ENCODE peak calls at places on chromosomes 4 and X, in six cellular contexts. H is astrocyte; J is cardiac fibroblast; G is CD4-positive, alpha-beta T cell; I is NB4; A is MM.1S. F is an unnamed sample.

GRCh38 chr4:125433453-125433852 is 118.7 kb downstream of the FAT4 start:
- DNase-seq in H (peak), J (peak), G (no peak), I (no peak), A (no peak), F (no peak)

GRCh38 chr4:121462660-121463261 is 81.9 kb upstream of the QRFPR start:
- DNase-seq in H (peak), J (peak), G (no peak), I (peak), A (peak), F (no peak)

GRCh38 chr4:89242864-89243740 is 64.5 kb downstream of the GPRIN3 start:
- DNase-seq in H (no peak), J (peak), G (no peak), I (no peak), A (no peak), F (no peak)

GRCh38 chr4:148214529-148215166 is 227.6 kb downstream of the NR3C2 start:
- DNase-seq in H (no peak), J (no peak), G (no peak), I (no peak), A (no peak), F (no peak)

GRCh38 chrX:68894513-68895338 is 65.9 kb downstream of the EFNB1 start:
- DNase-seq in H (peak), J (peak), G (no peak), I (peak), A (no peak), F (no peak)

GRCh38 chrX:16946971-16947562 is 609 bp downstream of the REPS2 start:
- DNase-seq in H (no peak), J (no peak), G (no peak), I (peak), A (no peak), F (peak)

GRCh38 chrX:103367502-103367901 is 8.8 kb upstream of the BEX3 start:
- DNase-seq in H (no peak), J (no peak), G (no peak), I (no peak), A (no peak), F (no peak)

GRCh38 chrX:19343462-19344206 is at the start of gene PDHA1:
- DNase-seq in H (peak), J (peak), G (peak), I (peak), A (peak), F (peak)

GRCh38 chr4:183658362-183659028 is 490 bp downstream of the RWDD4 start:
- DNase-seq in H (no peak), J (peak), G (no peak), I (peak), A (no peak), F (peak)

GRCh38 chr4:41874398-41874797 is 60.8 kb upstream of the TMEM33 start:
- DNase-seq in H (no peak), J (no peak), G (no peak), I (no peak), A (no peak), F (no peak)

GRCh38 chr4:166012129-166013078 is 139.4 kb downstream of the TLL1 start:
- DNase-seq in H (peak), J (peak), G (no peak), I (no peak), A (no peak), F (no peak)

GRCh38 chr4:4771160-4771559 is 88.3 kb upstream of the MSX1 start:
- DNase-seq in H (no peak), J (no peak), G (no peak), I (no peak), A (no peak), F (no peak)

GRCh38 chrX:153865321-153865580 is 20.7 kb downstream of the L1CAM start:
- DNase-seq in H (no peak), J (no peak), G (no peak), I (no peak), A (no peak), F (no peak)

GRCh38 chrX:110265624-110266023 is 52.3 kb downstream of the AMMECR1 start:
- DNase-seq in H (no peak), J (no peak), G (no peak), I (no peak), A (no peak), F (no peak)

GRCh38 chrX:154542723-154543424 is 3.8 kb downstream of the G6PD start:
- DNase-seq in H (no peak), J (no peak), G (no peak), I (peak), A (no peak), F (no peak)

GRCh38 chrX:129654652-129655546 is at the start of gene APLN:
- DNase-seq in H (peak), J (peak), G (no peak), I (peak), A (peak), F (no peak)

GRCh38 chr4:11223261-11223660 is 205.4 kb downstream of the HS3ST1 start:
- DNase-seq in H (no peak), J (no peak), G (no peak), I (no peak), A (no peak), F (no peak)

GRCh38 chrX:134388161-134389109 is 71.5 kb upstream of the HPRT1 start:
- DNase-seq in H (no peak), J (no peak), G (no peak), I (peak), A (no peak), F (no peak)

GRCh38 chrX:138754861-138755260 is 43.3 kb upstream of the FGF13 start:
- DNase-seq in H (peak), J (no peak), G (no peak), I (no peak), A (no peak), F (no peak)

GRCh38 chr4:39274503-39274902 is 91.7 kb downstream of the RFC1 start:
- DNase-seq in H (no peak), J (no peak), G (no peak), I (no peak), A (no peak), F (no peak)

GRCh38 chr4:45215976-45216542 is 489.7 kb upstream of the GNPDA2 start:
- DNase-seq in H (no peak), J (no peak), G (no peak), I (no peak), A (no peak), F (no peak)

GRCh38 chr4:76823516-76823915 is 74.4 kb downstream of the SOWAHB start:
- DNase-seq in H (peak), J (no peak), G (no peak), I (no peak), A (no peak), F (no peak)

GRCh38 chr4:17103231-17103630 is 204.8 kb upstream of the LDB2 start:
- DNase-seq in H (peak), J (peak), G (no peak), I (no peak), A (no peak), F (no peak)

GRCh38 chrX:71618303-71618721 is at the start of gene CXCR3:
- DNase-seq in H (peak), J (no peak), G (peak), I (peak), A (peak), F (no peak)

GRCh38 chrX:85922821-85923220 is 124.5 kb downstream of the CHM start:
- DNase-seq in H (peak), J (peak), G (no peak), I (peak), A (no peak), F (no peak)

GRCh38 chrX:154729439-154729838 is 21.4 kb downstream of the GAB3 start:
- DNase-seq in H (no peak), J (no peak), G (no peak), I (no peak), A (no peak), F (no peak)

DNA sequence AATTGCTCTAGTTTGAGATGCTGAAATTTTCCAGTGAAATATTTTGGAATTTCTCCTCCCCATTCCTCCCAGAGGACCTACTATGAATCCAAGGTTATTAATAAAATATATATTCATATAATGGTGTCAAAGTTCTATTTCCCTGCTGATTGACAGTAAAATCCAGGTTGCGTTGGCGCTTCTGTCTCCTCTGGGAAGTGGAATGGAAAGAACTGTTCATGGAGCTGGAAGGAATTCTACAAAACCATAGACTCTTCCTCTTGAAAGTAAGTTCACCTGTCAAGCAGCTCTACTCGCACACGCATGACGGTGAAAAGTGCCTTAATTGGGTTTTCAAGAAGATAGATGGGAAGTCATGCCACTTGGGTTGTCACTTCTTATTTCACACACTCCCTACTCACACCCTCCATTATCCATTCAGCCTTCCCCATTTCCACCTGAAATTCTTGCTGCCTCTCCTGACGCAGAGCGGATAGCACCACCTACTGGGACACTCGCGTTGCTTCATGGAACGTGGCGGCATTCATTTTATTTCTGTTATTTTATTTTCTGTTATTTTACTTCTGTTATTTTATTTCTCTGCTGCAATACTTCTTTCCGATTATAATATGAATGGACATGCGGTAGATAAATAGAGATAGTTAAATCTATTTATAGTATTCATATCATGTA is 351.5 kb downstream of the NLGN4X start:
- DNase-seq in H (no peak), J (peak), G (no peak), I (peak), A (peak), F (peak)
- TF ChIP-seq CTCF in H (peak), J (no peak), G (no peak), I (peak), A (peak), F (peak)

DNA sequence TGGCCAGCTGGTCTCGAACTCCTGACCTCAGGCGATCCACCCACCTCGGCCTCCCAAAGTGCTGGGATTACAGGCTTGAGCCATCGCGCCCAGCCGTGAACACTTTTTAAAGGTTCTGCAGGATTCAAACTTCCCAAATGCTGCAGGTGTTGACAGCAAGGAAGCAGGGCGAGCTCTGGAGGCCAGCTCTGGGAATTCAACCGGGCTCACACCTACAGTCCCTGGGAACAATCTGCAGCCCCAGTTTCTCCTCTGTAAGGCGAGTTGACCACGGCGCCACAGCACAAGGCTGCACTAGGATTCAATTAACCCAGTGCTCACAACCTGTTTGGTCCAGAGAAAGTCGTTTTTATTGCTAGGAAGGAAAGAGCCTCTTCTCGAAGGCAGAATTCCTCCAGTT is 1.6 kb downstream of the MTNR1A start:
- DNase-seq in H (no peak), J (no peak), G (no peak), I (no peak), A (no peak), F (no peak)
- TF ChIP-seq CTCF in H (no peak), J (no peak), G (no peak), I (no peak), A (no peak), F (no peak)

GRCh38 chrX:140664939-140665338 is 44.6 kb upstream of the LINC00632 start:
- DNase-seq in H (peak), J (peak), G (no peak), I (peak), A (peak), F (no peak)
- TF ChIP-seq CTCF in H (peak), J (no peak), G (no peak), I (no peak), A (peak), F (peak)

GRCh38 chr4:180962268-180962667 is 1280.9 kb upstream of the TENM3 start:
- DNase-seq in H (no peak), J (no peak), G (no peak), I (no peak), A (no peak), F (no peak)

DNA sequence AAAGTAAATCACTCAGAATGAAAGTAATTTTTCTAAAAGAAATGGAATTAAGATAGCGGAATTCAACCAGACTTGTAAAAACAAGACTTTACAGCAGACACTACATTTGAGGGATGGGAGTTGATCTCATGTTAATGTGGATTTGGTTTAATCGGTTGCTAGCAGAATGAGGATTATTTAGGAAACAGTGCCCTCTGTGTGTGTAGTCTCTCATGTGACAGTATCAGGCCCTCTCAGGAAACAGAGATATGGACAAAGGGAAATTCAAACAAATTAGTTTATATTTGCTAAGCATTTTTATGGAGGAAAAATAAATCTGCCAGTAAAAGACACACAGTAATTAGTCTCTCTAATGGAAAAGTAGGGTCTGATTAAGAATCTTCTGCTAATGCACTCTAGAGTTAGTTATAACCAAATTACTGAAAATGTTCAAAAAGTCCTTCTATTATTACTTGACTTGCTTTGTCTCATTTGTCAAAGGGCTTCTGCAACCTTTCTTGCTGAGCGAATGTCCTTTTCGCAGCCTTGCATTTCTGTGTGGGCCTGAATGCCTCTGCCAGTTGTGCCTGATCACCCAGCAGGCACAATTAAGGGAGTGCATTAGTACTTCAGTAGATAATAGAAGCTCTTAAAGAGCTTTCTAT is 1282.3 kb upstream of the TENM3 start:
- DNase-seq in H (no peak), J (no peak), G (no peak), I (no peak), A (no peak), F (no peak)
- TF ChIP-seq CTCF in H (no peak), J (no peak), G (no peak), I (no peak), A (peak), F (no peak)

GRCh38 chr4:141705747-141706377 is 69.5 kb downstream of the IL15 start:
- DNase-seq in H (peak), J (no peak), G (no peak), I (no peak), A (no peak), F (no peak)
- TF ChIP-seq CTCF in H (no peak), J (no peak), G (no peak), I (no peak), A (no peak), F (no peak)

DNA sequence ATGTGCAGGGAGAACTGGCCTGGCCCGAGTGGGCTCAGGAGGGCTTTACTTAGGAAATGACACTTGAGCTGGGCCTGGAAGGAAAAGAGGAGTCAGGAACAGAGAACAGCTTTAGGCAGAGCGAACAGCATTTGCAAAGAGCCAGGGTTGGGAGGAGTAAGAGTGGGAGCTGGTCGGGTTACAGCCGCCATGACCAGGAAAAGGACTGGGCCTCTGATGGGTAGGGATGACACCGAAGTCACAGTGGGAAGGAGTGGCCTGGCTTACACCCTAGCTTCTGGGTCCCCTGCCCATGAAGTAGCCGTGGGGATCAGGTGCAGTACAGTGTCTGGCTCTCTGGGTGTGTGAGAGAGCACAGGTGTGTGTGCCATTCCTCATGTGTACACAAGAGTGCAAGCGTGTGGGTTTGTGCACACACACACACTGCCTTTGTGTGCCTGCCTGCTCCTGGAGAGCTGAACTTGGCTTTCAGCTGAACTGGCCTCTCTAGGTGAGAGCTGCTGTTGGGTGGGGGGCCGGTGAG is 31.6 kb downstream of the TRMT44 start:
- DNase-seq in H (no peak), J (no peak), G (no peak), I (no peak), A (no peak), F (no peak)
- TF ChIP-seq CTCF in H (no peak), J (no peak), G (no peak), I (no peak), A (no peak), F (no peak)

DNA sequence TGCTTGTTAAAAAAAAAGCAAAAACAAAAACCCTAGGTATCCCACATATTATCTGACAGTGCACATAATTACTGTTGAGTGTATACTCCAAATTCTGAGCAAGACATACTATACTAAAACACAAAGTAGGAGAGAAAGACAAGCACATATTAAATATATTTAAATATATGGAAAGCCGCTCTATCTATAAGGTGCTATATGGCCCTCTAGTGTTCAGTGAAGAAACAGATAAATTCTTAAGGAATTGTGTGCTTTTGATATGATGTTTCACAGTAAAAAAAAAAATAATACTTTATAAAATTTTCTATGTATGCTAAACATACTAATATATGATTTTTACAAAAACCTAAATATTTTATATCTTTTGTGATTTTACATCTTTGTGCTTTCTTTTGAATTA is 137.8 kb downstream of the FBXW7 start:
- DNase-seq in H (no peak), J (peak), G (no peak), I (peak), A (no peak), F (no peak)
- TF ChIP-seq CTCF in H (peak), J (peak), G (peak), I (no peak), A (peak), F (peak)